ENCODE peak calls at places on chromosomes 7 and 10, in six cellular contexts. F, E, O, W, I and K are unnamed samples.

GRCh38 chr10:60107308-60107976 is 201.1 kb upstream of the CCDC6 start:
- DNase-seq in F (peak), E (no peak), O (no peak), W (no peak), I (no peak), K (no peak)

GRCh38 chr7:84085147-84085546 is 109.4 kb downstream of the SEMA3A start:
- DNase-seq in F (no peak), E (no peak), O (no peak), W (no peak), I (no peak), K (no peak)

GRCh38 chr7:135790371-135790977 is 41.9 kb upstream of the FAM180A start:
- DNase-seq in F (no peak), E (no peak), O (no peak), W (no peak), I (no peak), K (no peak)

GRCh38 chr7:115145512-115145911 is 223.6 kb downstream of the MDFIC start:
- DNase-seq in F (no peak), E (no peak), O (peak), W (no peak), I (no peak), K (no peak)

GRCh38 chr7:1081931-1082401 is 5.9 kb upstream of the GPER1 start:
- DNase-seq in F (no peak), E (no peak), O (no peak), W (no peak), I (no peak), K (no peak)

GRCh38 chr10:96261930-96262329 is 9.4 kb downstream of the BLNK start:
- DNase-seq in F (no peak), E (no peak), O (no peak), W (no peak), I (no peak), K (no peak)

GRCh38 chr7:41065663-41066062 is 637.2 kb downstream of the INHBA start:
- DNase-seq in F (no peak), E (no peak), O (no peak), W (no peak), I (no peak), K (no peak)

GRCh38 chr10:125795111-125795510 is 19.5 kb upstream of the MMP21 start:
- DNase-seq in F (no peak), E (no peak), O (no peak), W (no peak), I (no peak), K (no peak)

GRCh38 chr7:134778941-134779740 is at the start of gene CALD1:
- DNase-seq in F (peak), E (peak), O (no peak), W (peak), I (no peak), K (no peak)

GRCh38 chr7:73573276-73573675 is 5.1 kb downstream of the TBL2 start:
- DNase-seq in F (no peak), E (no peak), O (no peak), W (no peak), I (no peak), K (no peak)

GRCh38 chr7:111012152-111012551 is 78.8 kb upstream of the LRRN3 start:
- DNase-seq in F (no peak), E (peak), O (no peak), W (no peak), I (no peak), K (no peak)

GRCh38 chr7:82430518-82431465 is 12.8 kb downstream of the CACNA2D1 start:
- DNase-seq in F (no peak), E (no peak), O (no peak), W (no peak), I (no peak), K (no peak)

GRCh38 chr7:56206420-56206819 is 90.2 kb upstream of the NUPR2 start:
- DNase-seq in F (no peak), E (no peak), O (no peak), W (no peak), I (no peak), K (no peak)

GRCh38 chr7:151168022-151168786 is 710 bp upstream of the GBX1 start:
- DNase-seq in F (peak), E (peak), O (peak), W (peak), I (peak), K (peak)

GRCh38 chr7:79495544-79496272 is 42.2 kb upstream of the MAGI2 start:
- DNase-seq in F (no peak), E (no peak), O (no peak), W (no peak), I (no peak), K (no peak)

GRCh38 chr7:56175086-56175760 is 59.0 kb upstream of the NUPR2 start:
- DNase-seq in F (peak), E (no peak), O (no peak), W (no peak), I (no peak), K (no peak)

GRCh38 chr7:102981451-102981850 is 68.7 kb downstream of the LRRC17 start:
- DNase-seq in F (no peak), E (no peak), O (no peak), W (no peak), I (no peak), K (no peak)

GRCh38 chr10:80739963-80740715 is 202.4 kb downstream of the SH2D4B start:
- DNase-seq in F (no peak), E (no peak), O (no peak), W (no peak), I (no peak), K (no peak)

GRCh38 chr10:28241766-28242399 is 61.0 kb downstream of the MPP7 start:
- DNase-seq in F (peak), E (peak), O (peak), W (peak), I (peak), K (peak)

GRCh38 chr7:136183981-136184380 is 206.8 kb upstream of the MTPN start:
- DNase-seq in F (no peak), E (no peak), O (no peak), W (no peak), I (no peak), K (no peak)

GRCh38 chr7:104541897-104542296 is 213.5 kb downstream of the LHFPL3 start:
- DNase-seq in F (no peak), E (no peak), O (no peak), W (no peak), I (no peak), K (no peak)

GRCh38 chr10:107611101-107611500 is 446.6 kb upstream of the SORCS1 start:
- DNase-seq in F (no peak), E (no peak), O (no peak), W (no peak), I (no peak), K (no peak)

GRCh38 chr7:48094861-48095293 is 5.8 kb downstream of the UPP1 start:
- DNase-seq in F (no peak), E (no peak), O (no peak), W (no peak), I (no peak), K (no peak)

GRCh38 chr10:118981946-118982345 is 47.6 kb upstream of the NANOS1 start:
- DNase-seq in F (no peak), E (no peak), O (no peak), W (no peak), I (no peak), K (no peak)

GRCh38 chr7:123865517-123866117 is 20.6 kb downstream of the HYAL4 start:
- DNase-seq in F (peak), E (peak), O (peak), W (peak), I (peak), K (peak)

GRCh38 chr10:11871470-11871869 is 48.3 kb downstream of the PROSER2 start:
- DNase-seq in F (no peak), E (no peak), O (no peak), W (no peak), I (no peak), K (no peak)

GRCh38 chr10:113305871-113306270 is 247.0 kb upstream of the HABP2 start:
- DNase-seq in F (no peak), E (no peak), O (no peak), W (no peak), I (no peak), K (no peak)

GRCh38 chr7:96596120-96596826 is 113.4 kb downstream of the SEM1 start:
- DNase-seq in F (peak), E (peak), O (peak), W (no peak), I (no peak), K (no peak)

GRCh38 chr10:15068802-15069201 is 19.8 kb downstream of the ACBD7 start:
- DNase-seq in F (no peak), E (no peak), O (no peak), W (no peak), I (no peak), K (no peak)

GRCh38 chr7:70520604-70521003 is 611.3 kb upstream of the GALNT17 start:
- DNase-seq in F (no peak), E (peak), O (no peak), W (no peak), I (no peak), K (no peak)

GRCh38 chr7:116180302-116180701 is 30.0 kb upstream of the TES start:
- DNase-seq in F (no peak), E (peak), O (peak), W (no peak), I (peak), K (peak)

GRCh38 chr10:4623757-4624420 is 202.1 kb upstream of the AKR1E2 start:
- DNase-seq in F (no peak), E (no peak), O (no peak), W (no peak), I (no peak), K (no peak)

GRCh38 chr10:94364480-94364879 is 1.7 kb upstream of the NOC3L start:
- DNase-seq in F (no peak), E (no peak), O (no peak), W (no peak), I (no peak), K (no peak)

GRCh38 chr7:39637963-39638485 is 14.7 kb downstream of the RALA start:
- DNase-seq in F (no peak), E (no peak), O (no peak), W (no peak), I (no peak), K (no peak)

GRCh38 chr10:90318659-90319058 is 539.2 kb downstream of the HTR7 start:
- DNase-seq in F (no peak), E (no peak), O (no peak), W (no peak), I (no peak), K (no peak)

GRCh38 chr7:107206136-107206535 is 37.3 kb downstream of the HBP1 start:
- DNase-seq in F (no peak), E (no peak), O (no peak), W (no peak), I (no peak), K (no peak)

GRCh38 chr7:148834605-148835004 is 49.5 kb downstream of the EZH2 start:
- DNase-seq in F (no peak), E (no peak), O (no peak), W (no peak), I (no peak), K (no peak)

GRCh38 chr10:88319960-88320517 is 263.1 kb downstream of the RNLS start:
- DNase-seq in F (no peak), E (no peak), O (no peak), W (no peak), I (no peak), K (no peak)
- TF ChIP-seq CTCF in F (no peak), E (no peak), O (no peak), W (no peak), I (no peak), K (no peak)

GRCh38 chr10:110535958-110536891 is 31.3 kb upstream of the SMC3 start:
- DNase-seq in F (peak), E (no peak), O (peak), W (no peak), I (peak), K (peak)
- TF ChIP-seq CTCF in F (peak), E (peak), O (peak), W (no peak), I (no peak), K (no peak)

DNA sequence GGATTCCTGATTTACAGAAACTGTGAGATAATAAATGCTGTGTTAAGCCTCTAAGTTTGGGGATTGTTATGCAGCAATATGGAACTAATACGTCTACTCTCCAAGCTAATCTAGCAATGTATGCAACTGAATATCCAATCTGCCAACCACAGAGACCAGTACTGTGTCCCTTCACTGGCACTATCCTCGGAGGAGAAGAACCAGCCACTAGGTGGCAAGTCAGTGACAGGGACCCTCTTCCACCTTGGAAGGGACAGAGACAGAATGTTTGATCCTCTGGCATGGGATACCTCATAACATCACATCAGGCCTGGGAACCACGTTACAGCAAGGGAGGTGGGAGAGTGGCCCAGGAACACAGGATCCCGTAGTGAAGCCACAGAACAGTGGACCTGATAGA is 96.4 kb downstream of the CREM start:
- DNase-seq in F (no peak), E (no peak), O (no peak), W (no peak), I (no peak), K (no peak)
- TF ChIP-seq CTCF in F (no peak), E (no peak), O (no peak), W (no peak), I (no peak), K (no peak)

GRCh38 chr7:156061689-156062255 is 249.5 kb upstream of the SHH start:
- DNase-seq in F (no peak), E (no peak), O (no peak), W (no peak), I (no peak), K (no peak)

GRCh38 chr7:156065400-156065799 is 253.1 kb upstream of the SHH start:
- DNase-seq in F (no peak), E (no peak), O (no peak), W (no peak), I (no peak), K (no peak)

GRCh38 chr7:156062286-156062685 is 250.0 kb upstream of the SHH start:
- DNase-seq in F (no peak), E (no peak), O (no peak), W (no peak), I (no peak), K (no peak)

GRCh38 chr7:156064921-156065386 is 252.7 kb upstream of the SHH start:
- DNase-seq in F (no peak), E (peak), O (no peak), W (no peak), I (no peak), K (no peak)

DNA sequence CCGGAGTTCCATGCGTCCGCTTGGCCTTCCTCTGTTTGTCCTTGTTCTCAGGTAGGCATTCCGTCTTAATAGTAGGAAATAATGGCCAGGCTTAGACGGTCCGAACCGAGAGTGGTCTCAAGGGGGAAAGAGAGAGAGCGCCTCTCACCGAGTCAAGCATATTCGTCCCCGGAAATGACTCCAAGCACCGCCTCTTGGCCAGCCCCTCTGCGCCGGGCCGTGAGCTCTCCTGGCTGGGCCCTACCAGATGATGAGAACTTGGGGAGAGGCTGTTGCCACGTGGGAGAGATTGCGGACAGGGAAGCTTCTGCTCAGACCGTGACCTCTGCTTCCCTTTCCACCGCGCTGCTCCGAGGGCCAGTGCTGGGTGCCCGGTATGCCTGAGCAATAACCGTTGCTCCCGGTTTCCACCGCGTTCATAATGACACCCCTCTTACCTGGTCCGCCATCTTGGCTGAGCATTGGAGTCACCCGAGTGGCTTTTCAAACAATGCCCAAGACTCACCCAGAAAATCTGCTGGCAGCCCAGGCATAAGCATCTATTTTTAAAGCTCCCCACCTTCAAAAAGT is 251.1 kb upstream of the SHH start:
- DNase-seq in F (no peak), E (no peak), O (no peak), W (no peak), I (no peak), K (no peak)
- TF ChIP-seq CTCF in F (no peak), E (no peak), O (no peak), W (no peak), I (no peak), K (no peak)